ENCODE peak calls at places on chromosomes 13 and 19, in four cellular contexts. Z is Panc1, J is ureter, N is GM04504. X is an unnamed sample.

GRCh38 chr13:94764576-94765321 is 52.4 kb upstream of the SOX21 start:
- DNase-seq in Z (no peak), N (no peak), J (no peak), X (no peak)

GRCh38 chr19:13025819-13026477 is 30.7 kb downstream of the NFIX start:
- DNase-seq in J (no peak), N (no peak), Z (no peak), X (no peak)

GRCh38 chr19:2034729-2035589 is 16.1 kb downstream of the MKNK2 start:
- DNase-seq in Z (no peak), N (no peak), J (peak), X (no peak)

GRCh38 chr19:29658221-29658991 is 6.9 kb upstream of the PLEKHF1 start:
- DNase-seq in J (no peak), N (no peak), Z (no peak), X (no peak)

GRCh38 chr19:4829001-4829712 is 2.4 kb downstream of the TICAM1 start:
- DNase-seq in N (no peak), J (no peak), Z (no peak), X (no peak)

GRCh38 chr13:45142440-45143345 is 22.4 kb downstream of the GTF2F2 start:
- DNase-seq in Z (no peak), N (no peak), J (no peak), X (no peak)

GRCh38 chr13:34361528-34361927 is 543.6 kb downstream of the RFC3 start:
- DNase-seq in J (no peak), Z (no peak), N (peak), X (peak)

GRCh38 chr19:53101518-53101917 is 1.7 kb downstream of the ZNF160 start:
- DNase-seq in Z (no peak), N (no peak), J (no peak), X (no peak)

GRCh38 chr13:29861694-29862110 is 11.3 kb upstream of the UBL3 start:
- DNase-seq in J (no peak), Z (no peak), N (peak), X (peak)

GRCh38 chr13:76454991-76455390 is 431.2 kb downstream of the KCTD12 start:
- DNase-seq in J (no peak), Z (no peak), N (no peak), X (no peak)

GRCh38 chr13:19345916-19346422 is 164.3 kb upstream of the TUBA3C start:
- DNase-seq in N (no peak), Z (no peak), J (no peak), X (no peak)

GRCh38 chr19:17091758-17092333 is 16.3 kb downstream of the MYO9B start:
- DNase-seq in J (peak), Z (no peak), N (no peak), X (no peak)

GRCh38 chr19:17775991-17776803 is 18.7 kb upstream of the B3GNT3 start:
- DNase-seq in Z (no peak), N (no peak), J (no peak), X (no peak)

GRCh38 chr19:45623984-45624383 is 15.2 kb downstream of the EML2 start:
- DNase-seq in N (no peak), Z (no peak), J (no peak), X (no peak)

GRCh38 chr13:113216165-113217056 is 7.0 kb downstream of the CUL4A start:
- DNase-seq in N (peak), J (no peak), Z (no peak), X (no peak)

GRCh38 chr13:45873491-45874360 is 22.2 kb upstream of the SIAH3 start:
- DNase-seq in J (no peak), Z (no peak), N (no peak), X (no peak)

GRCh38 chr13:25659091-25659502 is 287.3 kb downstream of the ATP8A2 start:
- DNase-seq in J (no peak), Z (no peak), N (no peak), X (no peak)

GRCh38 chr19:3573162-3573857 is 566 bp downstream of the HMG20B start:
- DNase-seq in J (no peak), N (no peak), Z (no peak), X (no peak)

GRCh38 chr13:55155046-55155445 is 1985.7 kb upstream of the PRR20A start:
- DNase-seq in Z (no peak), N (no peak), J (no peak), X (no peak)

GRCh38 chr13:48000559-48001126 is 430 bp downstream of the SUCLA2 start:
- DNase-seq in J (no peak), Z (no peak), N (no peak), X (no peak)

GRCh38 chr19:36775768-36776167 is 3.2 kb upstream of the ZNF850 start:
- DNase-seq in N (no peak), Z (no peak), J (no peak), X (no peak)

GRCh38 chr13:102195566-102196462 is 206.0 kb downstream of the FGF14 start:
- DNase-seq in J (no peak), N (no peak), Z (no peak), X (peak)

GRCh38 chr19:35718345-35719041 is 690 bp downstream of the KMT2B start:
- DNase-seq in N (no peak), Z (no peak), J (no peak), X (no peak)

GRCh38 chr19:18269336-18269735 is 4.9 kb downstream of the IQCN start:
- DNase-seq in Z (no peak), N (no peak), J (no peak), X (no peak)

GRCh38 chr19:2278504-2279158 is 3.3 kb downstream of the PEAK3 start:
- DNase-seq in Z (no peak), N (no peak), J (no peak), X (no peak)

GRCh38 chr13:25630327-25630726 is 258.6 kb downstream of the ATP8A2 start:
- DNase-seq in J (no peak), Z (no peak), N (no peak), X (no peak)

GRCh38 chr13:52158629-52159158 is 703 bp downstream of the NEK3 start:
- DNase-seq in J (peak), N (no peak), Z (no peak), X (no peak)